ENCODE peak calls at places on chromosomes 7 and 10, in five cellular contexts. Y is HEK293T, O is H1, X is HepG2, Z is GM12878. C is an unnamed sample.

GRCh38 chr7:80244206-80244956 is 109.8 kb downstream of the GNAI1 start:
- DNase-seq in X (no peak), O (no peak), Y (no peak), Z (no peak), C (no peak)

GRCh38 chr10:32577448-32577847 is 131.5 kb downstream of the CCDC7 start:
- DNase-seq in Y (no peak), X (no peak), O (no peak), Z (no peak), C (no peak)

GRCh38 chr7:112370436-112370835 is 79.8 kb upstream of the IFRD1 start:
- DNase-seq in Y (no peak), Z (no peak), X (no peak), O (no peak), C (no peak)

GRCh38 chr7:76334320-76334967 is 24.3 kb downstream of the YWHAG start:
- DNase-seq in X (no peak), O (no peak), Y (no peak), Z (no peak), C (no peak)

GRCh38 chr10:43124574-43125273 is 13.5 kb upstream of the CSGALNACT2 start:
- DNase-seq in Y (no peak), O (peak; percentile 23), Z (no peak), X (no peak), C (no peak)

GRCh38 chr7:24912874-24913514 is 67.0 kb downstream of the OSBPL3 start:
- DNase-seq in Z (no peak), Y (no peak), X (no peak), O (peak; percentile 22), C (no peak)

GRCh38 chr10:69421611-69422308 is 5.0 kb upstream of the TACR2 start:
- DNase-seq in Z (no peak), O (no peak), X (no peak), Y (no peak), C (no peak)

GRCh38 chr10:36111676-36112075 is 469.6 kb upstream of the FZD8 start:
- DNase-seq in O (no peak), Z (no peak), X (no peak), Y (no peak), C (no peak)

GRCh38 chr10:86367339-86367951 is 850 bp upstream of the GRID1 start:
- DNase-seq in Z (no peak), Y (no peak), O (peak; percentile 69), X (no peak), C (no peak)

GRCh38 chr7:832292-832967 is at the start of gene SUN1:
- DNase-seq in O (no peak), X (peak; percentile 13), Y (no peak), Z (peak; percentile 26), C (no peak)

GRCh38 chr7:15556706-15557105 is 5.1 kb downstream of the AGMO start:
- DNase-seq in O (no peak), Z (no peak), Y (no peak), X (no peak), C (no peak)

GRCh38 chr10:121813211-121813812 is 114.5 kb downstream of the ATE1 start:
- DNase-seq in Y (no peak), O (no peak), X (no peak), Z (no peak), C (no peak)

GRCh38 chr10:30231071-30231652 is 117.9 kb downstream of the MTPAP start:
- DNase-seq in O (no peak), X (peak; percentile 13), Z (no peak), Y (no peak), C (no peak)

GRCh38 chr7:55546826-55547225 is 25.5 kb downstream of the VOPP1 start:
- DNase-seq in Z (no peak), X (peak; percentile 39), Y (no peak), O (no peak), C (no peak)

GRCh38 chr7:156614434-156615264 is 25.9 kb upstream of the RNF32 start:
- DNase-seq in Y (no peak), X (peak; percentile 100), O (no peak), Z (no peak), C (no peak)

GRCh38 chr10:58512470-58513188 is at the start of gene BICC1:
- DNase-seq in Y (peak; percentile 69), X (no peak), O (no peak), Z (no peak), C (no peak)

GRCh38 chr7:139066315-139066714 is 30.5 kb upstream of the ZC3HAV1L start:
- DNase-seq in O (no peak), Y (no peak), Z (no peak), X (no peak), C (no peak)

GRCh38 chr7:78225534-78225933 is 427.0 kb downstream of the PHTF2 start:
- DNase-seq in Y (no peak), X (no peak), Z (no peak), O (no peak), C (no peak)

GRCh38 chr7:80493121-80493849 is 18.6 kb downstream of the GNAT3 start:
- DNase-seq in O (no peak), X (no peak), Z (no peak), Y (no peak), C (no peak)

GRCh38 chr10:110701618-110701971 is 57.5 kb downstream of the RBM20 start:
- DNase-seq in X (no peak), Y (no peak), Z (no peak), O (no peak), C (peak; percentile 28)

GRCh38 chr10:27771231-27771630 is 25.6 kb upstream of the MKX start:
- DNase-seq in O (no peak), X (no peak), Z (no peak), Y (no peak), C (no peak)

GRCh38 chr7:19177269-19177668 is 32.0 kb upstream of the FERD3L start:
- DNase-seq in X (no peak), Y (no peak), O (no peak), Z (no peak), C (no peak)

DNA sequence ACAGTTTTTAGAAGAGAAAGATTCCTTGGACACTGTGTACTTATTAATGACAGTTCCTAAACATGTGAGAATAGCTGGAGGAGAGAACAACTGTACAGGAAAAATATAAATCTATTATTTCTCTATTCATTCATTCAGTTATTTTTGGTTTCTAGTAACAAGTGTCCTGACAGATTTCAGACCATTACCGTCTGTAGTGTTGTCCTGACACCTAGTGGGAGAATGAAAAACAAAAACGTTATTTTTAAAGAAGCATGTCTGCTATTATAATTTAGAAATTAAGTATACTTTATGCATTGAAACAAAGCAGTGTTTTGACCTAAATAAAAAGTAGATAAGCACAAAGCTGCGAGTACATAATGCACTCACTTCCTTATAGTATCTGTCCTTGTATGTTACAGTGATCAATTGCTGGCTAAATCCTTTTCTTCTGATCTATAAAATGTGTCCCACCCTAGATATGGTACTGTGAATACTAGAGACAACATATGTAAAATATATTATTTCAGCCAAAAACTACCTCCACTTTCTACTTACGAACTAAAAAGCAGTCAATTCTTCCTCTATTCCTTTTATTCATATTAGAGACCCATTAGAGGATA is 575.6 kb downstream of the ARL4A start:
- DNase-seq in O (no peak), Y (peak; percentile 12), X (peak; percentile 32), Z (no peak), C (peak; percentile 33)
- TF ChIP-seq SUZ12 in O (no peak), Y (no peak), X (no peak), Z (no peak), C (no peak)

DNA sequence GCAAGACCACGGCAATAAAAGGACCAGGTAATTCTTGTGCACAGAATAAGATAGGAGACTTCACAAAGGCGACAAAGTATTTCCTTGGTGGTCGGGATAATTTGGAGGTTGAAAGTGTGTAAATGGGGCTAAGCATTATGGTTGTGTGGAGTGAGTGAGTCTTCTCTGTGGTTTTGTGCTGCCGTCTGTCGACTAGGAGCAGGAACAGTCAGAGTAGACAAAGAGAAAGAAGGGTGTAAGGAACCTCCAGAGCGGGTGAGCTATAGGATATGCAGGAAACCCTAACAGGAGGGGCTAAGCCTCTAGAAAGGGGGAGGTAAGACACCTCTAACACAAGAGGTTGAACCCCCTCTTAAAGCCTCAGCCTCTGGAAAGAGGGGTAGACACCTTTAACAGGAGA is 201.6 kb downstream of the SH2D4B start:
- DNase-seq in Z (no peak), Y (no peak), X (no peak), O (no peak), C (no peak)
- TF ChIP-seq SUZ12 in Z (no peak), Y (no peak), X (no peak), O (no peak), C (no peak)

GRCh38 chr7:129495987-129496386 is 6.3 kb upstream of the SMKR1 start:
- DNase-seq in X (no peak), Y (no peak), Z (no peak), O (no peak), C (no peak)

GRCh38 chr7:129496653-129497052 is 5.7 kb upstream of the SMKR1 start:
- DNase-seq in O (peak; percentile 23), X (no peak), Y (no peak), Z (no peak), C (no peak)

GRCh38 chr7:129492406-129492805 is 9.9 kb upstream of the SMKR1 start:
- DNase-seq in Y (no peak), O (no peak), Z (no peak), X (no peak), C (no peak)

GRCh38 chr7:129493555-129493954 is 8.8 kb upstream of the SMKR1 start:
- DNase-seq in Z (no peak), O (no peak), X (no peak), Y (no peak), C (no peak)

GRCh38 chr7:129494041-129494440 is 8.3 kb upstream of the SMKR1 start:
- DNase-seq in O (no peak), X (no peak), Y (no peak), Z (peak; percentile 31), C (no peak)
- TF ChIP-seq SUZ12 in O (no peak), X (no peak), Y (no peak), Z (no peak), C (no peak)

GRCh38 chr10:101969496-101969895 is 86.5 kb downstream of the ARMH3 start:
- DNase-seq in X (no peak), Y (no peak), O (peak; percentile 14), Z (no peak), C (no peak)

GRCh38 chr10:101968286-101968685 is 87.7 kb downstream of the ARMH3 start:
- DNase-seq in Y (no peak), X (no peak), O (no peak), Z (no peak), C (no peak)

GRCh38 chr10:101968910-101969321 is 87.1 kb downstream of the ARMH3 start:
- DNase-seq in O (no peak), X (no peak), Y (no peak), Z (peak; percentile 76), C (no peak)

GRCh38 chr10:101967119-101967518 is 88.9 kb downstream of the ARMH3 start:
- DNase-seq in X (no peak), O (peak; percentile 11), Z (no peak), Y (no peak), C (no peak)

DNA sequence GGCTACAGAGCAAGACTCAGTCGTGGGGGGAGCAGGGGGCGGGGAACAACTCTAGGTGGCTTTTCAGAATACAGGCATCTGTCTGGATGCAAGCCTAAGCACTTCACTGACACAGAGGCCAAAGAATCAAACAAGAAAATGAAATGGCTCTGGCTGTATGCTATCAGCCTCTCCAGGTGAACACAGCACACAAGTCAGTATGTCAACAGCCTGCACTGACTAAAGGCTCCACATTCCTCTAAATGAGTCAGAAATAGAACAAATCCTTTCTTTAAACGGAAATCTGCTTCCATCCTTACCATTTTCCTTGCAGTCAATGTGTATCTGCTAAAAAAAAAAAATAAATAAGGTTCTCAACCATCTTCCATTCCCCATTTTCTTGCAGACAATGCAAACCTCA is 88.3 kb downstream of the ARMH3 start:
- DNase-seq in X (no peak), Y (no peak), Z (no peak), O (no peak), C (no peak)
- TF ChIP-seq SUZ12 in X (no peak), Y (no peak), Z (no peak), O (no peak), C (no peak)

C was measured in NT2/D1.